ENCODE peak calls at places on chromosomes 16 and 17, in seven cellular contexts. A is Peyer's patch, Q is mesothelial cell of epicardium, P is HFF-Myc, E is AG09309, X is endodermal cell, B is GM13976. C is an unnamed sample.

GRCh38 chr17:79349506-79350400 is 261.1 kb downstream of the RBFOX3 start:
- DNase-seq in B (no peak), A (no peak), P (no peak), E (no peak), X (no peak), Q (no peak), C (no peak)

GRCh38 chr17:19448341-19449268 is 37.6 kb downstream of the RNF112 start:
- DNase-seq in A (peak; percentile 52), P (peak; percentile 93), X (peak; percentile 37), E (peak; percentile 92), B (no peak), Q (peak; percentile 54), C (peak; percentile 32)

GRCh38 chr17:59840329-59840907 is 52.3 kb downstream of the TUBD1 start:
- DNase-seq in E (no peak), B (no peak), X (peak; percentile 85), A (peak; percentile 46), P (no peak), Q (no peak), C (no peak)

GRCh38 chr16:81366316-81366932 is 51.7 kb downstream of the GAN start:
- DNase-seq in E (peak; percentile 5), Q (no peak), B (peak; percentile 61), P (peak; percentile 42), A (no peak), X (no peak), C (no peak)

GRCh38 chr17:17822189-17822978 is 14.4 kb downstream of the SREBF1 start:
- DNase-seq in P (peak; percentile 93), X (no peak), A (no peak), E (peak; percentile 58), Q (no peak), B (no peak), C (peak; percentile 81)

GRCh38 chr16:57862698-57863433 is 60.6 kb upstream of the KIFC3 start:
- DNase-seq in X (peak; percentile 71), A (peak; percentile 80), P (no peak), B (no peak), E (no peak), Q (no peak), C (no peak)

GRCh38 chr17:50621562-50621961 is 13.1 kb upstream of the ABCC3 start:
- DNase-seq in A (no peak), X (no peak), Q (no peak), B (no peak), E (no peak), P (no peak), C (no peak)

GRCh38 chr17:74211929-74212261 is 1.5 kb upstream of the TTYH2 start:
- DNase-seq in E (no peak), P (no peak), Q (no peak), X (no peak), A (no peak), B (no peak), C (no peak)

GRCh38 chr17:33169580-33170285 is 123.4 kb downstream of the ASIC2 start:
- DNase-seq in E (no peak), Q (no peak), X (no peak), P (no peak), A (no peak), B (no peak), C (no peak)

GRCh38 chr16:87607223-87607622 is 4.9 kb downstream of the JPH3 start:
- DNase-seq in B (no peak), X (no peak), Q (no peak), E (no peak), A (no peak), P (no peak), C (no peak)

GRCh38 chr17:42673885-42674754 is 2.7 kb downstream of the PLEKHH3 start:
- DNase-seq in E (no peak), B (peak; percentile 84), A (peak; percentile 66), X (peak; percentile 93), P (no peak), Q (no peak), C (no peak)

GRCh38 chr17:7881655-7882054 is 6.9 kb upstream of the CHD3 start:
- DNase-seq in P (no peak), Q (no peak), E (no peak), B (no peak), A (peak; percentile 41), X (peak; percentile 42), C (peak; percentile 92)

GRCh38 chr17:77281024-77281903 is 140.5 kb downstream of the SEC14L1 start:
- DNase-seq in X (peak; percentile 96), A (peak; percentile 77), Q (peak; percentile 71), E (no peak), P (no peak), B (peak; percentile 94), C (peak; percentile 73)

GRCh38 chr17:10099051-10099571 is 99.3 kb downstream of the GAS7 start:
- DNase-seq in A (no peak), P (peak; percentile 77), B (no peak), Q (no peak), X (no peak), E (peak; percentile 54), C (no peak)

GRCh38 chr17:46013502-46014165 is 14.6 kb downstream of the STH start:
- DNase-seq in P (peak; percentile 31), X (no peak), Q (no peak), A (no peak), B (no peak), E (peak; percentile 39), C (peak; percentile 29)

GRCh38 chr16:84553873-84554399 is 49.5 kb upstream of the MEAK7 start:
- DNase-seq in E (no peak), Q (no peak), A (peak; percentile 63), P (no peak), X (no peak), B (no peak), C (no peak)

GRCh38 chr17:73307130-73307529 is 4.7 kb downstream of the CDC42EP4 start:
- DNase-seq in Q (no peak), E (no peak), B (no peak), A (no peak), P (no peak), X (no peak), C (peak; percentile 76)

GRCh38 chr17:47888293-47888692 is 7.7 kb upstream of the SP2 start:
- DNase-seq in A (no peak), P (no peak), E (no peak), X (no peak), Q (no peak), B (no peak), C (no peak)

GRCh38 chr17:30824002-30824355 is 513 bp downstream of the CRLF3 start:
- DNase-seq in A (no peak), X (no peak), Q (no peak), P (no peak), E (no peak), B (peak; percentile 40), C (no peak)

GRCh38 chr17:14301279-14301760 is 439 bp downstream of the HS3ST3B1 start:
- DNase-seq in P (no peak), Q (no peak), B (peak; percentile 44), X (no peak), E (no peak), A (no peak), C (no peak)

DNA sequence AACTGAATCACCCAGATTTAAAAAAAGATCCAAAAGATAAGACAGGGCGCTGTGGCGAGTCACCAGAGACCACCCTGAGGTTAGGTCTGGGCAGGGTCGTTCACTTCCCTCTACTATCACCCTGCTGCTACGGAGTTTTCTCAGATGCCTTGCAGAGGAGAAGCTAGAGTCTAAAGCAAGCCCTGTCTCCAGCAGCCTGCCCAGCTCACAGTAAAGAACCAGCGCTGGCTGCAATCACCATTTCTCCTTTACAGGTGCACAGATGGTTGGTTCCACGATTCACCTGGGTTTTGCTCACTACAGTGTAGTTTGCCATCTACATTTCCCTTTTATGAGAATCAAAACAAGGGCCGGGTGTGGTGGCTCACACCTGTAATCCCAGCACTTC is 71.3 kb downstream of the SRCIN1 start:
- DNase-seq in Q (no peak), P (no peak), B (no peak), A (no peak), X (peak; percentile 52), E (no peak), C (no peak)
- TF ChIP-seq CTCF in Q (no peak), P (no peak), B (no peak), A (no peak), X (no peak), E (no peak), C (no peak)

GRCh38 chr17:67377727-67378443 is 804 bp downstream of the PITPNC1 start:
- DNase-seq in A (peak; percentile 77), P (no peak), E (no peak), Q (peak; percentile 71), X (peak; percentile 93), B (peak; percentile 69), C (no peak)
- TF ChIP-seq CTCF in A (no peak), P (no peak), E (peak; percentile 24), Q (no peak), X (peak; percentile 54), B (peak; percentile 35), C (no peak)

GRCh38 chr17:57767561-57767960 is 22.5 kb upstream of the CCDC182 start:
- DNase-seq in E (no peak), P (no peak), B (no peak), X (peak; percentile 82), Q (no peak), A (no peak), C (no peak)

GRCh38 chr17:57774872-57775271 is 29.8 kb upstream of the CCDC182 start:
- DNase-seq in X (peak; percentile 38), E (no peak), A (no peak), Q (no peak), P (no peak), B (no peak), C (no peak)

GRCh38 chr17:57773557-57773956 is 28.5 kb upstream of the CCDC182 start:
- DNase-seq in X (peak; percentile 9), A (no peak), Q (no peak), P (no peak), B (no peak), E (no peak), C (no peak)

GRCh38 chr17:57776366-57776765 is 31.3 kb upstream of the CCDC182 start:
- DNase-seq in B (no peak), P (no peak), Q (no peak), E (no peak), A (no peak), X (peak; percentile 30), C (no peak)

GRCh38 chr17:57772774-57773173 is 27.7 kb upstream of the CCDC182 start:
- DNase-seq in E (no peak), A (no peak), B (no peak), X (peak; percentile 50), Q (no peak), P (no peak), C (no peak)
- TF ChIP-seq CTCF in E (no peak), A (no peak), B (no peak), X (peak; percentile 54), Q (no peak), P (no peak), C (no peak)

DNA sequence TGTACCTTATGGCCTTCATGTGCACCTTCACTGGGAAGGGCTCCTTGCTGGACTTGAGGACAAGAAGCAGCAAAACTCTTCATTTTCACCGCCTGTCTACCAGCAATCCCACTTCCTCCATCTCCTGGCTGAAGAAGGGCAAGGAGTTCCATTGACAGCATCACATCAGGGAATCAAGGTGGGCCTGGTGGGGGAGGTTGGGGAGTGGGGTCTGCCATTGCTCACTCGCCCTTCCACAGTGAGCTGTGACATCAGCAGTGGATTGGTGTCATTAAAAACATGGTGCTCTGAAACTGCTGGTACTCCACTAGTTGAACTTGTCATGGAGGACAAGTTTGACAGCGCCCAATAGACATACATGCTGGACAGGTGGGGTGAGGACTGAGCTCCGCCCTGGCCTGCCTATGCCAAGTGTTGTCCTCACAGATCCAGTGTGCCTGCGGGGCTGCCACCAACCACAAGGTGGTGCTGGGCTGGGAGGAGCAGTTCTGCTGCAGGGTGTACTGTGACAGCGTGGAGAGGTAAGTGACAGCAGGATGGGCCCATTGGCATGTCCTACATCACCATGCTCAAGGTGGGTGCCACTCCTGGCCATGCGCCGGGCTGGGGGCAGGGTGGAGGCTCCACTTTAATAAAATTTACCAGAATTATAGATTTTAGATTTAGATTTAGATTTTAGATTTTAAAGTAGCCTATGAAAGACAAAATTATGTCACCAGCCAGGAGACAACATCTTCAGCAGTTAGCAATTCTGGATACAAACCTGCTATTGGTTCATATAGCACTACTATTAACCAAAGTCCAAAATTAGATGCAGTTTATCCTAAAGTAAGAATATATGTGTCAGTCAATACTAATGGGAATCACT is 1729.1 kb downstream of the TP53TG3F start:
- DNase-seq in Q (no peak), A (no peak), E (no peak), X (peak; percentile 47), B (no peak), P (no peak), C (no peak)
- TF ChIP-seq CTCF in Q (no peak), A (no peak), E (no peak), X (peak; percentile 15), B (no peak), P (no peak), C (peak; percentile 24)

C was measured in dorsolateral prefrontal cortex.